ENCODE peak calls at places on chromosome 16, in eight cellular contexts. B is A172; O is KBM-7; U is amygdala; M is activated naive CD4-positive, alpha-beta T cell; A is esophagus squamous epithelium; W is HEK293T; Q is caudate nucleus. H is an unnamed sample.

GRCh38 chr16:81123092-81123852 is 27.1 kb upstream of the GCSH start:
- DNase-seq in B (no peak), M (no peak), U (no peak), W (no peak), A (no peak), Q (no peak), O (no peak), H (no peak)

GRCh38 chr16:12162586-12162985 is 186.1 kb downstream of the SNX29 start:
- DNase-seq in W (no peak), U (no peak), A (no peak), B (no peak), O (no peak), Q (no peak), M (no peak), H (no peak)

GRCh38 chr16:28524544-28525179 is 14.1 kb downstream of the NUPR1 start:
- DNase-seq in Q (no peak), W (no peak), B (no peak), O (peak), A (no peak), M (no peak), U (no peak), H (no peak)

GRCh38 chr16:70428178-70428998 is 10.5 kb downstream of the ST3GAL2 start:
- DNase-seq in Q (peak), O (peak), U (peak), M (no peak), W (peak), B (peak), A (peak), H (peak)

GRCh38 chr16:66552288-66553143 is at the start of gene CKLF:
- DNase-seq in Q (peak), B (peak), U (peak), A (no peak), M (peak), W (peak), O (peak), H (peak)

GRCh38 chr16:57992084-57992483 is 8.4 kb downstream of the ZNF319 start:
- DNase-seq in W (no peak), Q (no peak), O (no peak), U (no peak), B (no peak), A (no peak), M (no peak), H (no peak)

GRCh38 chr16:85042606-85043005 is 15.0 kb downstream of the KIAA0513 start:
- DNase-seq in U (no peak), B (no peak), A (no peak), Q (no peak), M (no peak), W (no peak), O (no peak), H (no peak)

GRCh38 chr16:30335598-30336474 is 19.3 kb downstream of the CD2BP2 start:
- DNase-seq in U (no peak), Q (no peak), M (no peak), W (no peak), B (peak), A (no peak), O (no peak), H (no peak)

GRCh38 chr16:14501331-14502255 is 128.5 kb downstream of the PARN start:
- DNase-seq in M (no peak), A (no peak), B (peak), U (peak), Q (peak), O (peak), W (peak), H (peak)

GRCh38 chr16:4426021-4426684 is 485 bp downstream of the DNAJA3 start:
- DNase-seq in O (no peak), B (no peak), A (no peak), W (peak), U (no peak), Q (no peak), M (peak), H (no peak)

GRCh38 chr16:22814330-22815105 is 556 bp downstream of the HS3ST2 start:
- DNase-seq in Q (no peak), B (no peak), U (no peak), A (no peak), W (no peak), O (no peak), M (no peak), H (no peak)

GRCh38 chr16:22847100-22847499 is 33.1 kb downstream of the HS3ST2 start:
- DNase-seq in U (no peak), O (no peak), B (no peak), A (no peak), M (no peak), W (no peak), Q (no peak), H (no peak)